ENCODE peak calls at places on chromosomes 11 and 22, in six cellular contexts. O, B, Y, L, V and G are unnamed samples.

GRCh38 chr22:17243524-17243923 is 24.3 kb upstream of the ADA2 start:
- DNase-seq in V (no peak), O (no peak), Y (no peak), B (no peak), L (no peak), G (no peak)

GRCh38 chr11:36149538-36150242 is 139.5 kb downstream of the COMMD9 start:
- DNase-seq in B (no peak), V (peak), L (peak), Y (no peak), O (no peak), G (peak)

GRCh38 chr11:78074756-78075155 is 4.9 kb downstream of the NDUFC2 start:
- DNase-seq in L (no peak), B (no peak), Y (no peak), O (no peak), V (no peak), G (peak)

GRCh38 chr11:76777922-76778321 is 5.2 kb upstream of the TSKU start:
- DNase-seq in V (no peak), B (no peak), L (no peak), O (no peak), Y (no peak), G (no peak)

GRCh38 chr11:130023204-130023603 is 20.6 kb upstream of the PRDM10 start:
- DNase-seq in V (peak), B (no peak), Y (no peak), O (no peak), L (no peak), G (no peak)

GRCh38 chr11:32429477-32429876 is 5.9 kb downstream of the WT1 start:
- DNase-seq in O (no peak), V (no peak), Y (no peak), B (no peak), L (no peak), G (no peak)

GRCh38 chr11:77438487-77438886 is 35.4 kb downstream of the PAK1 start:
- DNase-seq in B (no peak), Y (no peak), V (no peak), L (no peak), O (no peak), G (no peak)

GRCh38 chr11:3920148-3920852 is 64.8 kb downstream of the STIM1 start:
- DNase-seq in Y (no peak), L (no peak), O (no peak), B (peak), V (no peak), G (no peak)

GRCh38 chr11:111541209-111542061 is 915 bp downstream of the LAYN start:
- DNase-seq in Y (peak), L (peak), B (no peak), O (no peak), V (no peak), G (peak)

GRCh38 chr11:110565344-110565684 is 135.6 kb downstream of the FDX1 start:
- DNase-seq in L (no peak), V (no peak), B (no peak), Y (no peak), O (no peak), G (peak)

GRCh38 chr11:32829157-32829679 is 509 bp upstream of the PRRG4 start:
- DNase-seq in O (no peak), Y (no peak), V (no peak), B (no peak), L (no peak), G (no peak)

GRCh38 chr11:93921695-93922468 is 71.5 kb upstream of the VSTM5 start:
- DNase-seq in B (no peak), L (no peak), V (peak), Y (no peak), O (peak), G (peak)